ENCODE peak calls at places on chromosome 17, in nine cellular contexts. P, N, F, E, A, S, U, M and V are unnamed samples.

GRCh38 chr17:33686171-33686570 is 393.1 kb upstream of the ASIC2 start:
- DNase-seq in P (no peak), N (no peak), F (no peak), E (no peak), A (no peak), S (peak; percentile 74), U (no peak), M (no peak), V (no peak)

GRCh38 chr17:9890124-9890523 is 14.9 kb downstream of the RCVRN start:
- DNase-seq in P (peak; percentile 1), N (no peak), F (no peak), E (peak; percentile 6), A (no peak), S (peak; percentile 65), U (peak; percentile 34), M (no peak), V (no peak)

GRCh38 chr17:75459590-75460267 is 3.3 kb downstream of the TMEM94 start:
- DNase-seq in P (no peak), N (no peak), F (no peak), E (peak; percentile 90), A (no peak), S (no peak), U (peak; percentile 69), M (no peak), V (no peak)

GRCh38 chr17:42655528-42655927 is 3.6 kb upstream of the TUBG2 start:
- DNase-seq in P (no peak), N (peak; percentile 47), F (no peak), E (no peak), A (no peak), S (no peak), U (peak; percentile 90), M (no peak), V (no peak)

GRCh38 chr17:17298108-17298507 is 5.1 kb upstream of the NT5M start:
- DNase-seq in P (no peak), N (peak; percentile 20), F (no peak), E (no peak), A (no peak), S (no peak), U (no peak), M (no peak), V (no peak)

GRCh38 chr17:77755410-77755963 is 203.0 kb upstream of the TNRC6C start:
- DNase-seq in P (no peak), N (no peak), F (no peak), E (no peak), A (no peak), S (no peak), U (peak; percentile 50), M (no peak), V (no peak)

GRCh38 chr17:59520276-59520675 is 45.1 kb upstream of the DHX40 start:
- DNase-seq in P (no peak), N (no peak), F (no peak), E (no peak), A (no peak), S (no peak), U (no peak), M (no peak), V (no peak)

GRCh38 chr17:73838815-73839214 is 194.6 kb upstream of the SDK2 start:
- DNase-seq in P (no peak), N (no peak), F (no peak), E (no peak), A (peak; percentile 78), S (no peak), U (no peak), M (no peak), V (peak; percentile 91)

GRCh38 chr17:78707016-78707415 is 75.1 kb downstream of the CYTH1 start:
- DNase-seq in P (no peak), N (no peak), F (no peak), E (no peak), A (no peak), S (no peak), U (peak; percentile 78), M (no peak), V (no peak)

GRCh38 chr17:71948703-71949422 is 172.0 kb upstream of the SOX9 start:
- DNase-seq in P (no peak), N (no peak), F (no peak), E (no peak), A (no peak), S (no peak), U (no peak), M (no peak), V (no peak)